ENCODE peak calls at places on chromosome 15, in four cellular contexts. E is T-helper 1 cell, V is NCI-H524 treated with DMSO at 0.1 percent for 48 hours, H is endothelial cell. B is an unnamed sample.

GRCh38 chr15:31269961-31270575 is 56.6 kb upstream of the KLF13 start:
- DNase-seq in E (no peak), V (no peak), H (no peak), B (no peak)

GRCh38 chr15:73766598-73766997 is 13.4 kb upstream of the INSYN1 start:
- DNase-seq in E (no peak), V (no peak), H (no peak), B (no peak)

GRCh38 chr15:98813956-98814355 is 165.6 kb downstream of the IGF1R start:
- DNase-seq in E (no peak), V (no peak), H (no peak), B (peak)

GRCh38 chr15:33190539-33190938 is 4.0 kb downstream of the FMN1 start:
- DNase-seq in E (no peak), V (no peak), H (no peak), B (no peak)

GRCh38 chr15:101156509-101157159 is 95.2 kb downstream of the CHSY1 start:
- DNase-seq in E (no peak), V (peak), H (no peak), B (no peak)

GRCh38 chr15:90931737-90932659 is at the start of gene HDDC3:
- DNase-seq in E (peak), V (peak), H (peak), B (peak)

GRCh38 chr15:55993804-55994539 is 560 bp upstream of the NEDD4 start:
- DNase-seq in E (no peak), V (peak), H (no peak), B (peak)

GRCh38 chr15:91049378-91050127 is 27.2 kb upstream of the VPS33B start:
- DNase-seq in E (peak), V (peak), H (peak), B (peak)

GRCh38 chr15:40247406-40247971 is 8.6 kb downstream of the PAK6 start:
- DNase-seq in E (no peak), V (no peak), H (no peak), B (no peak)

GRCh38 chr15:68384451-68385239 is 47.3 kb downstream of the ITGA11 start:
- DNase-seq in E (no peak), V (no peak), H (no peak), B (peak)

GRCh38 chr15:23835944-23836343 is 148.8 kb upstream of the NDN start:
- DNase-seq in E (no peak), V (no peak), H (no peak), B (no peak)

GRCh38 chr15:100686021-100686724 is 83.8 kb downstream of the ASB7 start:
- DNase-seq in E (no peak), V (no peak), H (no peak), B (no peak)

GRCh38 chr15:45268135-45268534 is 16.1 kb downstream of the SLC28A2 start:
- DNase-seq in E (no peak), V (no peak), H (no peak), B (no peak)

GRCh38 chr15:66115568-66116206 is 137.9 kb downstream of the MEGF11 start:
- DNase-seq in E (peak), V (no peak), H (no peak), B (no peak)

GRCh38 chr15:63006032-63006878 is 36.3 kb upstream of the TPM1 start:
- DNase-seq in E (no peak), V (no peak), H (no peak), B (peak)

GRCh38 chr15:31308185-31308639 is 18.4 kb upstream of the KLF13 start:
- DNase-seq in E (no peak), V (no peak), H (no peak), B (no peak)

GRCh38 chr15:85676332-85676731 is 118.4 kb downstream of the KLHL25 start:
- DNase-seq in E (no peak), V (no peak), H (no peak), B (no peak)

GRCh38 chr15:96888764-96889163 is 558.3 kb downstream of the NR2F2 start:
- DNase-seq in E (no peak), V (no peak), H (no peak), B (no peak)

GRCh38 chr15:73950479-73951043 is 24.3 kb downstream of the LOXL1 start:
- DNase-seq in E (no peak), V (peak), H (no peak), B (no peak)

GRCh38 chr15:77808077-77808476 is 175.4 kb upstream of the LINGO1 start:
- DNase-seq in E (no peak), V (no peak), H (no peak), B (no peak)

GRCh38 chr15:81939604-81940440 is 106.0 kb downstream of the MEX3B start:
- DNase-seq in E (no peak), V (no peak), H (peak), B (peak)

GRCh38 chr15:47484119-47484518 is 233.2 kb upstream of the SEMA6D start:
- DNase-seq in E (no peak), V (no peak), H (peak), B (peak)

GRCh38 chr15:63943829-63944680 is 102.2 kb downstream of the DAPK2 start:
- DNase-seq in E (no peak), V (no peak), H (no peak), B (no peak)

GRCh38 chr15:60840703-60841411 is 361.9 kb upstream of the ICE2 start:
- DNase-seq in E (peak), V (no peak), H (no peak), B (no peak)

B was measured in amniotic epithelial cell.